ENCODE peak calls at places on chromosome 22, in nine cellular contexts. One of them, this sample, is unnamed.

GRCh38 chr22:25334091-25334490 is 114.7 kb downstream of the CRYBB2 start:
- DNase-seq in NCI-H1930: no peak
- DNase-seq in SHP77 treated with DMSO at 0.1 percent for 48 hours: no peak
- DNase-seq in amniotic stem cell: no peak
- DNase-seq in naive thymus-derived CD4-positive, alpha-beta T cell: no peak
- DNase-seq in SJSA1: peak
- DNase-seq in AG10803: peak
- DNase-seq in T1000: no peak
- DNase-seq in GM19239: no peak
- DNase-seq in this sample: no peak

GRCh38 chr22:39530692-39531331 is 1.7 kb downstream of the RPS19BP1 start:
- DNase-seq in T1000: no peak
- DNase-seq in SHP77 treated with DMSO at 0.1 percent for 48 hours: no peak
- DNase-seq in SJSA1: no peak
- DNase-seq in NCI-H1930: no peak
- DNase-seq in naive thymus-derived CD4-positive, alpha-beta T cell: peak
- DNase-seq in GM19239: no peak
- DNase-seq in amniotic stem cell: no peak
- DNase-seq in AG10803: peak
- DNase-seq in this sample: no peak

GRCh38 chr22:36510966-36511881 is 4.4 kb upstream of the FOXRED2 start:
- DNase-seq in AG10803: peak
- DNase-seq in amniotic stem cell: no peak
- DNase-seq in T1000: no peak
- DNase-seq in SHP77 treated with DMSO at 0.1 percent for 48 hours: peak
- DNase-seq in GM19239: no peak
- DNase-seq in naive thymus-derived CD4-positive, alpha-beta T cell: peak
- DNase-seq in NCI-H1930: no peak
- DNase-seq in SJSA1: no peak
- DNase-seq in this sample: no peak

GRCh38 chr22:23220485-23221350 is 40.4 kb downstream of the BCR start:
- DNase-seq in SHP77 treated with DMSO at 0.1 percent for 48 hours: no peak
- DNase-seq in naive thymus-derived CD4-positive, alpha-beta T cell: no peak
- DNase-seq in NCI-H1930: no peak
- DNase-seq in GM19239: peak
- DNase-seq in SJSA1: no peak
- DNase-seq in AG10803: peak
- DNase-seq in amniotic stem cell: no peak
- DNase-seq in T1000: no peak
- DNase-seq in this sample: no peak

GRCh38 chr22:47372596-47373385 is 610.3 kb downstream of the TBC1D22A start:
- DNase-seq in SHP77 treated with DMSO at 0.1 percent for 48 hours: no peak
- DNase-seq in GM19239: no peak
- DNase-seq in naive thymus-derived CD4-positive, alpha-beta T cell: no peak
- DNase-seq in AG10803: no peak
- DNase-seq in SJSA1: peak
- DNase-seq in amniotic stem cell: no peak
- DNase-seq in NCI-H1930: no peak
- DNase-seq in T1000: no peak
- DNase-seq in this sample: no peak

GRCh38 chr22:30159561-30160353 is 79.5 kb downstream of the HORMAD2 start:
- DNase-seq in GM19239: no peak
- DNase-seq in SHP77 treated with DMSO at 0.1 percent for 48 hours: no peak
- DNase-seq in SJSA1: no peak
- DNase-seq in T1000: no peak
- DNase-seq in AG10803: peak
- DNase-seq in naive thymus-derived CD4-positive, alpha-beta T cell: no peak
- DNase-seq in NCI-H1930: no peak
- DNase-seq in amniotic stem cell: peak
- DNase-seq in this sample: no peak

GRCh38 chr22:39808087-39808486 is 85.5 kb downstream of the ENTHD1 start:
- DNase-seq in SHP77 treated with DMSO at 0.1 percent for 48 hours: no peak
- DNase-seq in naive thymus-derived CD4-positive, alpha-beta T cell: no peak
- DNase-seq in T1000: no peak
- DNase-seq in amniotic stem cell: no peak
- DNase-seq in AG10803: no peak
- DNase-seq in GM19239: no peak
- DNase-seq in SJSA1: no peak
- DNase-seq in NCI-H1930: no peak
- DNase-seq in this sample: no peak

GRCh38 chr22:27719535-27720227 is 81.9 kb downstream of the MN1 start:
- DNase-seq in T1000: no peak
- DNase-seq in NCI-H1930: no peak
- DNase-seq in GM19239: no peak
- DNase-seq in SJSA1: peak
- DNase-seq in AG10803: peak
- DNase-seq in SHP77 treated with DMSO at 0.1 percent for 48 hours: no peak
- DNase-seq in naive thymus-derived CD4-positive, alpha-beta T cell: no peak
- DNase-seq in amniotic stem cell: no peak
- DNase-seq in this sample: peak

GRCh38 chr22:24482586-24482985 is 12.5 kb upstream of the UPB1 start:
- DNase-seq in SJSA1: no peak
- DNase-seq in GM19239: no peak
- DNase-seq in SHP77 treated with DMSO at 0.1 percent for 48 hours: no peak
- DNase-seq in AG10803: peak
- DNase-seq in NCI-H1930: no peak
- DNase-seq in naive thymus-derived CD4-positive, alpha-beta T cell: no peak
- DNase-seq in T1000: no peak
- DNase-seq in amniotic stem cell: no peak
- DNase-seq in this sample: no peak

GRCh38 chr22:37045958-37046357 is 5.6 kb upstream of the KCTD17 start:
- DNase-seq in AG10803: peak
- DNase-seq in NCI-H1930: no peak
- DNase-seq in SJSA1: no peak
- DNase-seq in amniotic stem cell: peak
- DNase-seq in T1000: no peak
- DNase-seq in SHP77 treated with DMSO at 0.1 percent for 48 hours: no peak
- DNase-seq in GM19239: no peak
- DNase-seq in naive thymus-derived CD4-positive, alpha-beta T cell: no peak
- DNase-seq in this sample: no peak

This sample was measured in NCI-H510A.